ENCODE peak calls at places on chromosomes 6 and 20, in eight cellular contexts. One of them, this sample, is unnamed.

GRCh38 chr6:142551145-142551811 is 249.5 kb downstream of the ADGRG6 start:
- DNase-seq in A549: no peak
- DNase-seq in GM12878: no peak
- DNase-seq in ovary: no peak
- DNase-seq in SK-N-SH: no peak
- DNase-seq in tibial nerve: no peak
- DNase-seq in sigmoid colon: no peak
- DNase-seq in HepG2: no peak
- DNase-seq in this sample: no peak

GRCh38 chr6:85364354-85364753 is 85.5 kb upstream of the NT5E start:
- DNase-seq in HepG2: no peak
- DNase-seq in A549: peak; percentile 14
- DNase-seq in sigmoid colon: no peak
- DNase-seq in GM12878: no peak
- DNase-seq in ovary: no peak
- DNase-seq in SK-N-SH: no peak
- DNase-seq in tibial nerve: no peak
- DNase-seq in this sample: no peak

GRCh38 chr20:3786126-3786484 is 435 bp downstream of the CENPB start:
- DNase-seq in tibial nerve: no peak
- DNase-seq in HepG2: no peak
- DNase-seq in A549: no peak
- DNase-seq in ovary: peak; percentile 68
- DNase-seq in SK-N-SH: peak; percentile 73
- DNase-seq in GM12878: no peak
- DNase-seq in sigmoid colon: no peak
- DNase-seq in this sample: peak; percentile 45

GRCh38 chr6:142336787-142337186 is 35.0 kb downstream of the ADGRG6 start:
- DNase-seq in SK-N-SH: no peak
- DNase-seq in HepG2: no peak
- DNase-seq in ovary: no peak
- DNase-seq in GM12878: no peak
- DNase-seq in sigmoid colon: no peak
- DNase-seq in tibial nerve: no peak
- DNase-seq in A549: no peak
- DNase-seq in this sample: no peak

GRCh38 chr20:32681175-32682084 is 7.7 kb upstream of the C20orf203 start:
- DNase-seq in tibial nerve: no peak
- DNase-seq in GM12878: no peak
- DNase-seq in A549: no peak
- DNase-seq in HepG2: no peak
- DNase-seq in SK-N-SH: peak; percentile 54
- DNase-seq in sigmoid colon: no peak
- DNase-seq in ovary: no peak
- DNase-seq in this sample: no peak

GRCh38 chr6:41512146-41512701 is 34.0 kb upstream of the FOXP4 start:
- DNase-seq in tibial nerve: no peak
- DNase-seq in sigmoid colon: no peak
- DNase-seq in SK-N-SH: no peak
- DNase-seq in A549: no peak
- DNase-seq in ovary: no peak
- DNase-seq in GM12878: no peak
- DNase-seq in HepG2: no peak
- DNase-seq in this sample: no peak

GRCh38 chr6:137884428-137884827 is 17.4 kb downstream of the TNFAIP3 start:
- DNase-seq in GM12878: no peak
- DNase-seq in HepG2: no peak
- DNase-seq in ovary: no peak
- DNase-seq in SK-N-SH: no peak
- DNase-seq in A549: no peak
- DNase-seq in sigmoid colon: no peak
- DNase-seq in tibial nerve: no peak
- DNase-seq in this sample: no peak

GRCh38 chr20:38633577-38634093 is 32.0 kb downstream of the ARHGAP40 start:
- DNase-seq in HepG2: peak; percentile 71
- DNase-seq in sigmoid colon: no peak
- DNase-seq in ovary: no peak
- DNase-seq in tibial nerve: no peak
- DNase-seq in GM12878: no peak
- DNase-seq in A549: peak; percentile 82
- DNase-seq in SK-N-SH: peak; percentile 86
- DNase-seq in this sample: peak; percentile 53

GRCh38 chr6:57147955-57148858 is 23.9 kb upstream of the BAG2 start:
- DNase-seq in A549: no peak
- DNase-seq in sigmoid colon: no peak
- DNase-seq in SK-N-SH: no peak
- DNase-seq in HepG2: no peak
- DNase-seq in GM12878: no peak
- DNase-seq in ovary: no peak
- DNase-seq in tibial nerve: no peak
- DNase-seq in this sample: no peak

GRCh38 chr20:44643596-44644383 is 7.7 kb downstream of the ADA start:
- DNase-seq in tibial nerve: peak; percentile 42
- DNase-seq in sigmoid colon: peak; percentile 83
- DNase-seq in ovary: no peak
- DNase-seq in HepG2: peak; percentile 47
- DNase-seq in A549: peak; percentile 62
- DNase-seq in GM12878: no peak
- DNase-seq in SK-N-SH: no peak
- DNase-seq in this sample: peak; percentile 49

GRCh38 chr6:107132330-107132954 is 17.1 kb upstream of the BEND3 start:
- DNase-seq in GM12878: no peak
- DNase-seq in SK-N-SH: peak; percentile 55
- DNase-seq in A549: no peak
- DNase-seq in tibial nerve: peak; percentile 22
- DNase-seq in HepG2: peak; percentile 46
- DNase-seq in sigmoid colon: no peak
- DNase-seq in ovary: peak; percentile 43
- DNase-seq in this sample: no peak

DNA sequence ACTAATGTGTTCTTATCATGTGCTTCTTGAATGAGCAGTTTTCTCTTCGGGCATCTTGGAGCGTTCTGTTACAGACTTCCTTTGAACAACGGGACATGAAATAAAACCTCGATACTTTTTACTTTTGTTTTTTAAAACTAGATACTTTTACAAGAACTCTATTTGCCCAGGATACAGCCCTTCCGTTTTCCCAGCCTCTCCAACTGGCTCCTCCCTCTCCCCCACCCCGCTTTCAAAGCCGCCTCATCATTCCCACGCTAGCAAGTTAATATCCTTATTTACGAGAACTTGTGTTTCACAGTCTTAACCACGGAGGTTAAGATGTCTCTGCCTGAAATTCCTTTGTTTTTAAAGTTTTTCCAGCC is 259 bp upstream of the CFAP206 start:
- DNase-seq in tibial nerve: no peak
- DNase-seq in ovary: no peak
- DNase-seq in SK-N-SH: no peak
- DNase-seq in GM12878: no peak
- DNase-seq in HepG2: no peak
- DNase-seq in sigmoid colon: peak; percentile 67
- DNase-seq in A549: peak; percentile 25
- DNase-seq in this sample: no peak
- TF ChIP-seq EP300 in tibial nerve: no peak
- TF ChIP-seq EP300 in ovary: no peak
- TF ChIP-seq EP300 in SK-N-SH: no peak
- TF ChIP-seq EP300 in GM12878: no peak
- TF ChIP-seq EP300 in HepG2: no peak
- TF ChIP-seq EP300 in sigmoid colon: no peak
- TF ChIP-seq EP300 in A549: no peak
- TF ChIP-seq EP300 in this sample: no peak

DNA sequence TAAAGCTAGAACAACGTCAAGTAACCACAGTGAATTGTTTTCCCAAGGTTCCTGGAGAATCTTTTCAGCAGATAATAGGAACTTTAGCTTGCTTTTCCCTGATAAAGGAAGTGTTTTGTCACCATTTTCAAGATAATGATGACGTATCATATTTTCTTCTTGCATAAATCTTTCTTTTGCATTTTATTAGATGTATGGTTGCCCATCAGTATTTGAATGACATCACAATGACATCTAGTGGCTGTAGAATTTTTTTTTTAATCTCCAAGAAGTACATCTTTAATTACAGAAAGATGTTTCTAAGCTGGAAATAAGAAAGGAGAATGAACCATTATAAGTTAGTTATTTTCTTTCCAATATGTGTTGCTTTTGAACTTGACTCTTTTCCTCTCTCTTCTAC is 83.0 kb downstream of the CENPW start:
- DNase-seq in GM12878: no peak
- DNase-seq in ovary: no peak
- DNase-seq in A549: no peak
- DNase-seq in sigmoid colon: no peak
- DNase-seq in tibial nerve: no peak
- DNase-seq in SK-N-SH: no peak
- DNase-seq in HepG2: no peak
- DNase-seq in this sample: no peak
- H3K4me3 ChIP-seq in GM12878: no peak overlapping the region
- H3K4me3 ChIP-seq in ovary: no peak overlapping the region
- H3K4me3 ChIP-seq in A549: no peak overlapping the region
- H3K4me3 ChIP-seq in sigmoid colon: no peak overlapping the region
- H3K4me3 ChIP-seq in tibial nerve: no peak overlapping the region
- H3K4me3 ChIP-seq in SK-N-SH: no peak overlapping the region
- H3K4me3 ChIP-seq in HepG2: no peak overlapping the region
- H3K4me3 ChIP-seq in this sample: no peak overlapping the region

GRCh38 chr6:44179072-44179536 is 20.5 kb downstream of the CAPN11 start:
- DNase-seq in sigmoid colon: no peak
- DNase-seq in SK-N-SH: no peak
- DNase-seq in GM12878: no peak
- DNase-seq in ovary: no peak
- DNase-seq in tibial nerve: no peak
- DNase-seq in HepG2: peak; percentile 60
- DNase-seq in A549: no peak
- DNase-seq in this sample: no peak

GRCh38 chr6:44176935-44177509 is 18.4 kb downstream of the CAPN11 start:
- DNase-seq in sigmoid colon: no peak
- DNase-seq in HepG2: no peak
- DNase-seq in GM12878: peak; percentile 41
- DNase-seq in A549: no peak
- DNase-seq in tibial nerve: no peak
- DNase-seq in ovary: no peak
- DNase-seq in SK-N-SH: no peak
- DNase-seq in this sample: no peak

GRCh38 chr6:44176130-44176934 is 17.7 kb downstream of the CAPN11 start:
- DNase-seq in GM12878: no peak
- DNase-seq in A549: no peak
- DNase-seq in tibial nerve: no peak
- DNase-seq in SK-N-SH: peak; percentile 3
- DNase-seq in HepG2: no peak
- DNase-seq in ovary: no peak
- DNase-seq in sigmoid colon: no peak
- DNase-seq in this sample: no peak

GRCh38 chr6:44178424-44179071 is 19.9 kb downstream of the CAPN11 start:
- DNase-seq in sigmoid colon: no peak
- DNase-seq in SK-N-SH: no peak
- DNase-seq in GM12878: no peak
- DNase-seq in tibial nerve: no peak
- DNase-seq in A549: no peak
- DNase-seq in ovary: no peak
- DNase-seq in HepG2: no peak
- DNase-seq in this sample: no peak

GRCh38 chr6:44177691-44178423 is 19.2 kb downstream of the CAPN11 start:
- DNase-seq in tibial nerve: peak; percentile 53
- DNase-seq in A549: no peak
- DNase-seq in ovary: peak; percentile 39
- DNase-seq in GM12878: no peak
- DNase-seq in SK-N-SH: no peak
- DNase-seq in HepG2: no peak
- DNase-seq in sigmoid colon: peak; percentile 79
- DNase-seq in this sample: no peak
- TF ChIP-seq EP300 in tibial nerve: no peak
- TF ChIP-seq EP300 in A549: no peak
- TF ChIP-seq EP300 in ovary: no peak
- TF ChIP-seq EP300 in GM12878: no peak
- TF ChIP-seq EP300 in SK-N-SH: no peak
- TF ChIP-seq EP300 in HepG2: no peak
- TF ChIP-seq EP300 in sigmoid colon: no peak
- TF ChIP-seq EP300 in this sample: no peak

GRCh38 chr20:25036331-25036936 is 21.5 kb downstream of the ACSS1 start:
- DNase-seq in tibial nerve: no peak
- DNase-seq in sigmoid colon: no peak
- DNase-seq in GM12878: no peak
- DNase-seq in A549: no peak
- DNase-seq in ovary: no peak
- DNase-seq in HepG2: no peak
- DNase-seq in SK-N-SH: no peak
- DNase-seq in this sample: no peak
- H3K4me3 ChIP-seq in tibial nerve: no peak overlapping the region
- H3K4me3 ChIP-seq in sigmoid colon: no peak overlapping the region
- H3K4me3 ChIP-seq in GM12878: no peak overlapping the region
- H3K4me3 ChIP-seq in A549: no peak overlapping the region
- H3K4me3 ChIP-seq in ovary: no peak overlapping the region
- H3K4me3 ChIP-seq in HepG2: no peak overlapping the region
- H3K4me3 ChIP-seq in SK-N-SH: no peak overlapping the region
- H3K4me3 ChIP-seq in this sample: no peak overlapping the region

GRCh38 chr6:150163970-150164369 is 21.1 kb downstream of the PPP1R14C start:
- DNase-seq in ovary: no peak
- DNase-seq in tibial nerve: no peak
- DNase-seq in SK-N-SH: no peak
- DNase-seq in A549: no peak
- DNase-seq in HepG2: no peak
- DNase-seq in sigmoid colon: no peak
- DNase-seq in GM12878: no peak
- DNase-seq in this sample: no peak

GRCh38 chr6:150167479-150167873 is 24.6 kb downstream of the PPP1R14C start:
- DNase-seq in tibial nerve: no peak
- DNase-seq in HepG2: no peak
- DNase-seq in GM12878: no peak
- DNase-seq in A549: no peak
- DNase-seq in sigmoid colon: no peak
- DNase-seq in SK-N-SH: no peak
- DNase-seq in ovary: no peak
- DNase-seq in this sample: no peak

GRCh38 chr6:150165020-150165702 is 22.3 kb downstream of the PPP1R14C start:
- DNase-seq in sigmoid colon: no peak
- DNase-seq in GM12878: no peak
- DNase-seq in ovary: no peak
- DNase-seq in A549: no peak
- DNase-seq in tibial nerve: no peak
- DNase-seq in HepG2: no peak
- DNase-seq in SK-N-SH: no peak
- DNase-seq in this sample: no peak

GRCh38 chr6:150172929-150173328 is 30.1 kb downstream of the PPP1R14C start:
- DNase-seq in GM12878: no peak
- DNase-seq in A549: no peak
- DNase-seq in SK-N-SH: no peak
- DNase-seq in tibial nerve: no peak
- DNase-seq in sigmoid colon: no peak
- DNase-seq in ovary: no peak
- DNase-seq in HepG2: no peak
- DNase-seq in this sample: no peak

GRCh38 chr6:150169609-150170008 is 26.8 kb downstream of the PPP1R14C start:
- DNase-seq in SK-N-SH: no peak
- DNase-seq in sigmoid colon: no peak
- DNase-seq in A549: no peak
- DNase-seq in GM12878: no peak
- DNase-seq in ovary: no peak
- DNase-seq in tibial nerve: no peak
- DNase-seq in HepG2: no peak
- DNase-seq in this sample: no peak
- TF ChIP-seq EP300 in SK-N-SH: no peak
- TF ChIP-seq EP300 in sigmoid colon: no peak
- TF ChIP-seq EP300 in A549: no peak
- TF ChIP-seq EP300 in GM12878: no peak
- TF ChIP-seq EP300 in ovary: no peak
- TF ChIP-seq EP300 in tibial nerve: no peak
- TF ChIP-seq EP300 in HepG2: no peak
- TF ChIP-seq EP300 in this sample: no peak